ENCODE peak calls at places on chromosomes 4 and X, in seven cellular contexts. One of them, this sample, is unnamed.

GRCh38 chr4:152643153-152644035 is 36.4 kb downstream of the TMEM154 start:
- DNase-seq in NCI-H510A: no peak
- DNase-seq in hypothalamus: no peak
- DNase-seq in IMR-90: no peak
- DNase-seq in NCI-H460: no peak
- DNase-seq in cardiac muscle cell: no peak
- DNase-seq in T follicular helper cell: no peak
- DNase-seq in this sample: no peak

GRCh38 chrX:24672701-24673190 is 21.0 kb upstream of the POLA1 start:
- DNase-seq in T follicular helper cell: no peak
- DNase-seq in hypothalamus: peak
- DNase-seq in IMR-90: no peak
- DNase-seq in NCI-H510A: no peak
- DNase-seq in NCI-H460: no peak
- DNase-seq in cardiac muscle cell: peak
- DNase-seq in this sample: no peak

GRCh38 chr4:152258804-152259708 is 276.8 kb downstream of the FBXW7 start:
- DNase-seq in cardiac muscle cell: no peak
- DNase-seq in IMR-90: peak
- DNase-seq in NCI-H510A: no peak
- DNase-seq in NCI-H460: no peak
- DNase-seq in hypothalamus: no peak
- DNase-seq in T follicular helper cell: no peak
- DNase-seq in this sample: no peak

GRCh38 chr4:134773497-134774000 is 572.0 kb upstream of the PABPC4L start:
- DNase-seq in cardiac muscle cell: no peak
- DNase-seq in IMR-90: no peak
- DNase-seq in T follicular helper cell: no peak
- DNase-seq in hypothalamus: no peak
- DNase-seq in NCI-H460: no peak
- DNase-seq in NCI-H510A: no peak
- DNase-seq in this sample: no peak

GRCh38 chrX:42746606-42747005 is 31.4 kb downstream of the PPP1R2C start:
- DNase-seq in T follicular helper cell: no peak
- DNase-seq in NCI-H460: no peak
- DNase-seq in IMR-90: peak
- DNase-seq in NCI-H510A: no peak
- DNase-seq in cardiac muscle cell: no peak
- DNase-seq in hypothalamus: no peak
- DNase-seq in this sample: no peak

GRCh38 chr4:134145369-134145768 is 56.2 kb downstream of the PABPC4L start:
- DNase-seq in cardiac muscle cell: no peak
- DNase-seq in IMR-90: no peak
- DNase-seq in T follicular helper cell: no peak
- DNase-seq in NCI-H510A: no peak
- DNase-seq in hypothalamus: no peak
- DNase-seq in NCI-H460: no peak
- DNase-seq in this sample: no peak

GRCh38 chrX:47992669-47993068 is 11.1 kb downstream of the ZNF182 start:
- DNase-seq in IMR-90: no peak
- DNase-seq in NCI-H460: no peak
- DNase-seq in hypothalamus: no peak
- DNase-seq in cardiac muscle cell: no peak
- DNase-seq in NCI-H510A: no peak
- DNase-seq in T follicular helper cell: no peak
- DNase-seq in this sample: no peak

GRCh38 chr4:82988323-82988832 is 22.2 kb downstream of the LIN54 start:
- DNase-seq in hypothalamus: no peak
- DNase-seq in IMR-90: peak
- DNase-seq in NCI-H460: no peak
- DNase-seq in cardiac muscle cell: no peak
- DNase-seq in T follicular helper cell: no peak
- DNase-seq in NCI-H510A: no peak
- DNase-seq in this sample: no peak

GRCh38 chrX:57906790-57907189 is 3.5 kb downstream of the ZXDA start:
- DNase-seq in T follicular helper cell: no peak
- DNase-seq in cardiac muscle cell: no peak
- DNase-seq in NCI-H460: no peak
- DNase-seq in hypothalamus: no peak
- DNase-seq in IMR-90: peak
- DNase-seq in NCI-H510A: no peak
- DNase-seq in this sample: no peak

GRCh38 chrX:141619336-141619735 is 29.8 kb downstream of the SPANXA2 start:
- DNase-seq in NCI-H460: no peak
- DNase-seq in NCI-H510A: no peak
- DNase-seq in cardiac muscle cell: no peak
- DNase-seq in hypothalamus: no peak
- DNase-seq in T follicular helper cell: no peak
- DNase-seq in IMR-90: peak
- DNase-seq in this sample: no peak

GRCh38 chrX:16826207-16826606 is 39.9 kb downstream of the TXLNG start:
- DNase-seq in NCI-H460: peak
- DNase-seq in hypothalamus: no peak
- DNase-seq in cardiac muscle cell: peak
- DNase-seq in IMR-90: peak
- DNase-seq in T follicular helper cell: no peak
- DNase-seq in NCI-H510A: no peak
- DNase-seq in this sample: no peak

GRCh38 chr4:82779032-82779431 is 19.6 kb downstream of the SCD5 start:
- DNase-seq in cardiac muscle cell: no peak
- DNase-seq in NCI-H460: no peak
- DNase-seq in IMR-90: no peak
- DNase-seq in hypothalamus: no peak
- DNase-seq in T follicular helper cell: no peak
- DNase-seq in NCI-H510A: no peak
- DNase-seq in this sample: no peak

GRCh38 chrX:93673869-93674271 is at the start of gene FAM133A:
- DNase-seq in T follicular helper cell: no peak
- DNase-seq in hypothalamus: no peak
- DNase-seq in cardiac muscle cell: peak
- DNase-seq in IMR-90: peak
- DNase-seq in NCI-H510A: peak
- DNase-seq in NCI-H460: peak
- DNase-seq in this sample: no peak

GRCh38 chr4:42519803-42520417 is 122.6 kb downstream of the SHISA3 start:
- DNase-seq in cardiac muscle cell: peak
- DNase-seq in NCI-H460: peak
- DNase-seq in T follicular helper cell: peak
- DNase-seq in hypothalamus: no peak
- DNase-seq in IMR-90: peak
- DNase-seq in NCI-H510A: peak
- DNase-seq in this sample: peak

This sample was measured in effector memory CD4-positive, alpha-beta T cell.